ENCODE peak calls at places on chromosome 2, in four cellular contexts. F is gastrocnemius medialis, W is tibial nerve, T is colonic mucosa. S is an unnamed sample. For H3K4me1, the result is how much of the 10 kb centered on the place peaks cover.

GRCh38 chr2:133171396-133172004 is 396.8 kb downstream of the NCKAP5 start:
- DNase-seq in T (peak), W (no peak), F (no peak), S (no peak)

GRCh38 chr2:18045230-18045629 is 166.8 kb downstream of the KCNS3 start:
- DNase-seq in F (no peak), T (no peak), W (no peak), S (no peak)

GRCh38 chr2:162974771-162975170 is 136.2 kb upstream of the KCNH7 start:
- DNase-seq in F (no peak), T (no peak), W (no peak), S (no peak)

GRCh38 chr2:188770296-188770695 is 203.9 kb upstream of the COL3A1 start:
- DNase-seq in W (no peak), F (no peak), T (no peak), S (no peak)

GRCh38 chr2:234732404-234733092 is 219.3 kb upstream of the SH3BP4 start:
- DNase-seq in F (no peak), W (no peak), T (no peak), S (no peak)

GRCh38 chr2:151718796-151719195 is 15.5 kb downstream of the NEB start:
- DNase-seq in W (no peak), F (peak), T (no peak), S (no peak)

GRCh38 chr2:26901326-26902183 is 53.6 kb downstream of the DPYSL5 start:
- DNase-seq in F (no peak), W (no peak), T (no peak), S (no peak)

GRCh38 chr2:1503471-1504310 is 90.4 kb downstream of the TPO start:
- DNase-seq in F (no peak), W (peak), T (no peak), S (no peak)

GRCh38 chr2:84830095-84830494 is 50.8 kb downstream of the TRABD2A start:
- DNase-seq in F (peak), W (peak), T (no peak), S (no peak)

GRCh38 chr2:216974321-216975302 is 114.7 kb upstream of the TNP1 start:
- DNase-seq in F (no peak), T (peak), W (no peak), S (no peak)

GRCh38 chr2:179218848-179219594 is 45.6 kb downstream of the SESTD1 start:
- DNase-seq in W (peak), F (peak), T (peak), S (no peak)

GRCh38 chr2:160224060-160224459 is 24.0 kb upstream of the ITGB6 start:
- DNase-seq in F (peak), T (no peak), W (no peak), S (no peak)

GRCh38 chr2:160222546-160223281 is 22.6 kb upstream of the ITGB6 start:
- DNase-seq in T (peak), W (no peak), F (no peak), S (no peak)

GRCh38 chr2:160225722-160226121 is 25.6 kb upstream of the ITGB6 start:
- DNase-seq in W (no peak), T (no peak), F (no peak), S (no peak)

GRCh38 chr2:160223560-160223959 is 23.5 kb upstream of the ITGB6 start:
- DNase-seq in T (no peak), W (no peak), F (no peak), S (no peak)

GRCh38 chr2:160224507-160224906 is 24.4 kb upstream of the ITGB6 start:
- DNase-seq in F (no peak), W (no peak), T (no peak), S (no peak)
- H3K4me1 ChIP-seq in F (half or more), W (under half), T (under half), S (under half)

GRCh38 chr2:241376808-241377207 is 20.7 kb downstream of the FARP2 start:
- DNase-seq in F (no peak), T (no peak), W (no peak), S (no peak)
- H3K4me3 ChIP-seq in F (no peak), T (no peak), W (no peak), S (no peak)

DNA sequence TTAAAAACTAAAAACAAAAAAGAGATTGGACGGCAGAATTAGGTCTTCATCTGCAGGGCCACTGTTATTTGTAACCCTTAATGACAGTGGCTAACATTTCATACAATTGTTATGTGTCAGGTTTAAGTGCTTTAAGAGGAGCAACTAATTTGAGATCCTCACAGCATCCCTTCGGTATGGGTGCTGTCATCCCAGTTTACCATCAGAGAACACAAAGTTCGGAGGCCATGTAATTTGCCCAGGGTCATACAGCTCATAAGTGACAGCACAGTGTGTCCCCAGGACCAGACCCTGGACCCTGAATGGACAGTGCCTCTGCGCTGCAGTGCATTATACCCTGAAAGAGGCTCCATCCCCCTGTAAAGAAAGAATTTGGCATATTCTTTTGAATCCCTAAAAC is 114.7 kb downstream of the FEZ2 start:
- DNase-seq in F (no peak), T (no peak), W (no peak), S (no peak)
- H3K4me1 ChIP-seq in F (half or more), T (under half), W (under half), S (under half)

DNA sequence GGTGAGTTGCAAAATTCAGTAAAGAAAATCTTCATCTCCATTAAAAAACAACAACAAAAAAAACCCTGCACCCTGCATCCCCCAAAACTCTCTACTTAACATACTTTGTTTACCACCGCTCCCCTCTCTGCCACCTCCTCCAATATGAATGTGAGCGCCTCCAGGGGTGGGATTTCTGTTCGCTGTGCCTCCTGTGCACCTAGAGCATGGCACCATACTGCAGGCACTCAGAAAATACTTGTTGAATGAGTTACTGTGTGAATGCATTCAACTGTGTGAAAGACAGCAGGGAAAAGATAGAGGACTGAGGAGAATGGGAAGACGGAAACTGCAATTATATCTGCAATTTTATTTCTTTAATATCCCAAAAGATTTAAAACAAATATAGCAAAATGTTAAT is 4.5 kb downstream of the CEBPZ start:
- DNase-seq in F (no peak), W (no peak), T (no peak), S (no peak)
- H3K4me3 ChIP-seq in F (no peak), W (no peak), T (no peak), S (no peak)

DNA sequence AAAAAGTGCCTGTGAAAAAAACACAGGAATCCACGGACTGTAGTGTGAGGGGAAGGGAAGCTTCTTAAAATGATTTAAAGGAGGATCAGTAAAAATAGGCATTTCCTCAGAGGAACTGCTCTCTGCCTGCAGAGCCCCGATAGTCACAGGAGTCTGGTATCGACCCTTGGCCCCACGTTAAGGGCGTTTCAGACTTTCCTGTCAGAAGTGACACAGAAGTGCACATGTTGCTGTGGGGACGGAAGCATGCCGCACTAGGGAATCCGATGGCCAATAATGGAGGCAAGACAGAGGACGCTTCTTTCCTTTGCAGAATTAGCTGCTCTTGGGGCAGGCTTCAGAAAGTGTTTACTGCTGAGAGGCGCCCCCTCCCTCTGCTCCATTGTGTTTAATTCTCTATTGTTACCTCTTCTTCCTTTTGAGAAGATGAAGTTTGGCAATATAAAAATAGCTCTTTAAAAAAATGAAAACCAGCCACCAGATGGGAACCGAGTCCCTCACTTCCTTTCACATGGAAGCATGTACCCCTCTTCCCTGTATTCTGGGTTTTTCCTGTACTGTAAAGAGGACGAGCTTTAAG is 118.6 kb upstream of the EML6 start:
- DNase-seq in W (no peak), T (no peak), F (no peak), S (no peak)
- H3K4me1 ChIP-seq in W (half or more), T (under half), F (half or more), S (half or more)

GRCh38 chr2:176079851-176080539 is 3.8 kb downstream of the EVX2 start:
- DNase-seq in W (no peak), F (no peak), T (no peak), S (no peak)

GRCh38 chr2:176082885-176083731 is 654 bp downstream of the EVX2 start:
- DNase-seq in F (no peak), W (no peak), T (peak), S (no peak)

GRCh38 chr2:176080540-176081355 is 3.0 kb downstream of the EVX2 start:
- DNase-seq in F (no peak), W (no peak), T (no peak), S (no peak)

GRCh38 chr2:176081993-176082884 is 1.5 kb downstream of the EVX2 start:
- DNase-seq in W (no peak), F (no peak), T (peak), S (no peak)

DNA sequence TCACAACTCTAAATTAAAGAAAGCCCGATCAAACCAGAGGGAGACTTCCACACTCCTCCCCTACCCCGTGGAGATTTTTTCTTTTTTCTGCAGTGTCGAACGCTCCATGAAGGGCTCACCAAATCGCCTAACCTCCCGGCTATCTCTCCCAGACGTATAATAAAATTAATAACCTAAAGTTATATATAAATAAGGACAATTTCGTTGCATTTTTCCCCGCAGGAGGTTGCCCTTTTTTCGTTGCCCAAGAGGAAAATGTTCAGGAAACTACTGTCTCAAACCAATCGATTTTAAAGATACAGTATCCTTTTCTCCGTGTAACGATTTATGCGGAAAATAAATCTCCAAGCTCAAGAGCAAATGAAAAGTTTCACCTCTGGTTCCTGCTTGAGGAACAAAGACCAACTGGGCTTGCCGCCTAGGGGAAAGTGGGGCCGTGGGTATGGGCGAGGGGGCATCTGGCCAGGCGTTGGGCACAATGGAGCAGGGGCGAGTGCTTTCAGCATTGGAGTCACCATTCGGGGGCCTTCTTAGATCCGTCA is 2.2 kb downstream of the EVX2 start:
- DNase-seq in F (no peak), W (no peak), T (no peak), S (no peak)
- H3K4me3 ChIP-seq in F (no peak), W (no peak), T (no peak), S (no peak)

GRCh38 chr2:205684871-205685313 is 2.6 kb downstream of the NRP2 start:
- DNase-seq in W (no peak), F (no peak), T (no peak), S (no peak)
- H3K4me1 ChIP-seq in W (under half), F (under half), T (under half), S (under half)

GRCh38 chr2:32061973-32062861 is 1.1 kb upstream of the SPAST start:
- DNase-seq in F (no peak), W (peak), T (peak), S (no peak)
- H3K4me3 ChIP-seq in F (peak), W (peak), T (peak), S (peak)

DNA sequence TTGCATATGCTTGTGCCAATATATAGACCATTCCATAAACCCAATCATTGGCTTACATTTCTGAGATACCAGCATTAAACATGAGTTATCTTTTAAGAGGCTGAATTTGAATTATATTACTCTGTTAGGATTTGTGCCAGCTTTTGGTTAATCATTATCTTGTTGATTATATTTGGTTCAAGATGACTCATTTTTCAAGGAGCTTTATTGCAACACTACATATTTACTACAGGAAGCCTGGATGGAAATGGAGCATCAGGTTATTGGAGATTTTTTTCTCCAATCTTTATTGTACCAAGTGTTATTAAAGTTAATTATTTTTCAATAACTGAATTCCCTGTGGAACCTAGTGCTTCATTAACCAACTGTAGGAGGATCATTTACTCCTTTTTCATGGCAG is 26.4 kb downstream of the EML4 start:
- DNase-seq in W (no peak), T (no peak), F (no peak), S (no peak)
- H3K4me1 ChIP-seq in W (under half), T (under half), F (under half), S (half or more)